ENCODE peak calls at places on chromosomes 13 and 19, in five cellular contexts. G is AG10803, S is uterus, E is AG04449, H is astrocyte of the spinal cord. T is an unnamed sample.

GRCh38 chr19:5808120-5808816 is 3.4 kb downstream of the NRTN start:
- DNase-seq in G (no peak), S (no peak), E (no peak), H (no peak), T (no peak)

GRCh38 chr19:45079063-45079910 is at the start of gene GEMIN7:
- DNase-seq in G (peak; percentile 67), S (peak; percentile 67), E (no peak), H (peak; percentile 76), T (no peak)

GRCh38 chr13:40438999-40439797 is 227.2 kb downstream of the FOXO1 start:
- DNase-seq in G (peak; percentile 36), S (no peak), E (no peak), H (peak; percentile 28), T (no peak)

GRCh38 chr13:24228852-24229458 is 68.4 kb downstream of the SPATA13 start:
- DNase-seq in G (peak; percentile 77), S (no peak), E (no peak), H (peak; percentile 74), T (peak; percentile 54)

GRCh38 chr13:73146705-73147104 is 87.9 kb downstream of the KLF5 start:
- DNase-seq in G (peak; percentile 46), S (no peak), E (no peak), H (no peak), T (no peak)

GRCh38 chr13:42715909-42716308 is 65.5 kb upstream of the FAM216B start:
- DNase-seq in G (no peak), S (no peak), E (no peak), H (no peak), T (no peak)

GRCh38 chr19:39156230-39156890 is 30.8 kb downstream of the PAK4 start:
- DNase-seq in G (peak; percentile 8), S (no peak), E (no peak), H (peak; percentile 18), T (peak; percentile 54)

GRCh38 chr13:53064721-53065120 is 36.1 kb downstream of the OLFM4 start:
- DNase-seq in G (no peak), S (peak; percentile 40), E (no peak), H (no peak), T (no peak)

GRCh38 chr13:40536443-40537113 is 129.9 kb downstream of the FOXO1 start:
- DNase-seq in G (no peak), S (no peak), E (no peak), H (no peak), T (no peak)

GRCh38 chr19:10514211-10515145 is 2.8 kb downstream of the S1PR5 start:
- DNase-seq in G (no peak), S (no peak), E (no peak), H (no peak), T (no peak)

GRCh38 chr19:2584002-2584401 is 108.1 kb downstream of the GADD45B start:
- DNase-seq in G (no peak), S (no peak), E (no peak), H (no peak), T (no peak)

GRCh38 chr13:106373304-106373988 is 162.0 kb downstream of the EFNB2 start:
- DNase-seq in G (no peak), S (no peak), E (no peak), H (peak; percentile 53), T (no peak)

GRCh38 chr13:21006141-21007005 is 55.0 kb downstream of the LATS2 start:
- DNase-seq in G (no peak), S (no peak), E (no peak), H (no peak), T (no peak)

GRCh38 chr13:105998233-105998550 is 537.3 kb downstream of the EFNB2 start:
- DNase-seq in G (no peak), S (no peak), E (no peak), H (no peak), T (no peak)

GRCh38 chr13:110506859-110507566 is 54.5 kb downstream of the RAB20 start:
- DNase-seq in G (no peak), S (peak; percentile 52), E (no peak), H (peak; percentile 27), T (peak; percentile 86)

GRCh38 chr13:44437356-44438233 is 64.0 kb downstream of the SERP2 start:
- DNase-seq in G (peak; percentile 44), S (no peak), E (peak; percentile 4), H (peak; percentile 77), T (no peak)

GRCh38 chr13:95957331-95957730 is 95.9 kb downstream of the UGGT2 start:
- DNase-seq in G (no peak), S (no peak), E (no peak), H (no peak), T (no peak)

GRCh38 chr13:40306817-40307216 is 359.6 kb downstream of the FOXO1 start:
- DNase-seq in G (no peak), S (no peak), E (no peak), H (no peak), T (no peak)

GRCh38 chr19:917323-918151 is at the start of gene KISS1R:
- DNase-seq in G (no peak), S (no peak), E (no peak), H (no peak), T (no peak)

GRCh38 chr13:28045861-28046260 is 54.5 kb downstream of the FLT3 start:
- DNase-seq in G (peak; percentile 51), S (no peak), E (no peak), H (no peak), T (no peak)

GRCh38 chr19:56091751-56092546 is 29.1 kb downstream of the ZNF787 start:
- DNase-seq in G (no peak), S (no peak), E (no peak), H (no peak), T (peak; percentile 66)

GRCh38 chr19:38142176-38143035 is 81.6 kb downstream of the DPF1 start:
- DNase-seq in G (peak; percentile 41), S (peak; percentile 60), E (no peak), H (peak; percentile 36), T (no peak)

GRCh38 chr13:43895940-43896339 is 16.2 kb downstream of the LACC1 start:
- DNase-seq in G (peak; percentile 17), S (no peak), E (no peak), H (no peak), T (no peak)

GRCh38 chr19:18894254-18895037 is 1.5 kb downstream of the CERS1 start:
- DNase-seq in G (no peak), S (no peak), E (no peak), H (peak; percentile 32), T (no peak)

GRCh38 chr13:42328672-42329071 is 56.7 kb downstream of the AKAP11 start:
- DNase-seq in G (no peak), S (no peak), E (no peak), H (peak; percentile 33), T (no peak)

GRCh38 chr13:114035583-114036501 is 62.0 kb upstream of the C13orf46 start:
- DNase-seq in G (peak; percentile 40), S (no peak), E (no peak), H (peak; percentile 72), T (peak; percentile 58)

GRCh38 chr13:108980237-108980636 is 350.8 kb downstream of the MYO16 start:
- DNase-seq in G (no peak), S (no peak), E (no peak), H (no peak), T (peak; percentile 59)

GRCh38 chr13:33119886-33120543 is 103.8 kb downstream of the KL start:
- DNase-seq in G (no peak), S (no peak), E (no peak), H (no peak), T (peak; percentile 44)

GRCh38 chr13:101190337-101190736 is 226.0 kb downstream of the NALCN start:
- DNase-seq in G (no peak), S (no peak), E (no peak), H (no peak), T (no peak)

GRCh38 chr13:76751278-76751677 is 134.9 kb downstream of the KCTD12 start:
- DNase-seq in G (no peak), S (no peak), E (no peak), H (no peak), T (no peak)

DNA sequence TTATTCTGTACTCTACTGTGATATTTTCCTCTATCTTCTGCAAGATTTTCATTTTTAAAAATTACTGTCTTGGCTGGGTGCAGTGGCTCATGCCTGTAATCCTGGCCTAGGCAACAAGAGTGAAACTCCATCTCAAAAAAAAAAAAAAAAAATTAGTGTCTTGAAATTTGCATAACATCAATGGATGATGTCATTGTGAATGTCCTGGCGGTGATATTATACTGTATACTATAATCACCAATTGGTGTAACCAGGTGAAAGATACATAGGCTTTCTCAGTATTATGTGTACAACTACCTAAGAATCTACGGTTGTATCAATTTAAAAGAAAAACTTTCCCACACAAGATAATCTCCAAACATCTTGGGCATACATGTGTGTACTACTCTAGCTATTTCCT is 15.2 kb downstream of the ZNF331 start:
- DNase-seq in G (no peak), S (no peak), E (no peak), H (no peak), T (no peak)
- H3K4me3 ChIP-seq in G (no peak overlapping the region), S (no peak overlapping the region), E (no peak overlapping the region), H (no peak overlapping the region), T (no peak overlapping the region)

DNA sequence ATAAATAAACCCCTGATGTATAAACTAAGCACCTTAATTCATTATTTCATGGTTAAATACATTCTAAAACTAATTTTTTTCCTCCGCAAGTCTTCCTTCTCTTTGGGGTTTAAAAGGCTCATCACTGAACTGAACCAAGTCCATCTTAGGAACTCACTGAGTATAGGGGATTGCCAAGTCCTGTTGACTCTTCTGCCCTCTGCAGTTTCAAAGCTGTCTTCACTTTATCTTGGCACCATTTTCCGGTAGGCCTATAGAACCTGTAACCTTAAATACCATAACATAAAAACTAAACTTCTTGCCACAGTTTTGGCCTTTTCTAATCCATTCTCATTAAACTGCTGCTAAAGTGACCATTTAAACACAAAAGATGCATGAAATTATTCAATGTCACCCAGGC is 66.5 kb upstream of the USPL1 start:
- DNase-seq in G (peak; percentile 43), S (no peak), E (no peak), H (peak; percentile 18), T (peak; percentile 51)
- TF ChIP-seq CTCF in G (peak; percentile 43), S (peak; percentile 30), E (peak; percentile 14), H (peak; percentile 30), T (peak; percentile 48)

GRCh38 chr19:40523322-40524047 is 53.2 kb upstream of the SHKBP1 start:
- DNase-seq in G (peak; percentile 49), S (peak; percentile 25), E (no peak), H (peak; percentile 31), T (no peak)
- H3K4me3 ChIP-seq in G (no peak overlapping the region), S (no peak overlapping the region), E (no peak overlapping the region), H (no peak overlapping the region), T (no peak overlapping the region)

GRCh38 chr19:27966390-27966816 is 1246.5 kb downstream of the UQCRFS1 start:
- DNase-seq in G (peak; percentile 21), S (no peak), E (no peak), H (peak; percentile 14), T (no peak)
- TF ChIP-seq CTCF in G (peak; percentile 85), S (peak; percentile 37), E (peak; percentile 27), H (peak; percentile 69), T (peak; percentile 72)

DNA sequence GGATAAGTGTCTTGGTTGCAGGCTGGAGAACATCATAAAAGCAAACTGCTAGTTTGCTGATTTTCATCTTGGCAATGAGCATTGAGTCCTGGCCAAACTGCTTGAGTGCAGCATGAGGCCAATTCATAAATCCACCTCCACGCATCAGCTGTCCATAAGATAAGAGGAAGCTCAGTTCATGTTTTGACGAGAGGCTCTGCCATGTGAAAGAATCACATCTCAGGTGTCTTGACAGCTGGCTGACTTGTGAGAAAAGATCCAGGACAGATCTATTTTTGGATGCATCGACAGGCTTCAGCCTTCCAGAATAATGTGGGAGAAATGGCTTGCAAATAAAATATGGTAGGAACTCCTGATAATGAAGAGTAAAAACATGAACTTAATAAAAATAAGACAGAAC is 5.4 kb upstream of the ZNF682 start:
- DNase-seq in G (no peak), S (no peak), E (no peak), H (no peak), T (peak; percentile 28)
- H3K4me3 ChIP-seq in G (no peak overlapping the region), S (no peak overlapping the region), E (no peak overlapping the region), H (no peak overlapping the region), T (no peak overlapping the region)